ENCODE peak calls at places on chromosome 10, in seven cellular contexts. One of them, this sample, is unnamed.

GRCh38 chr10:133537551-133538545 is 10.7 kb downstream of the CYP2E1 start:
- DNase-seq in spleen: no peak
- DNase-seq in AG04450: no peak
- DNase-seq in prostate gland: no peak
- DNase-seq in AG09309: no peak
- DNase-seq in OCI-LY7: no peak
- DNase-seq in Peyer's patch: no peak
- DNase-seq in this sample: no peak

GRCh38 chr10:72832701-72833100 is 60.8 kb upstream of the OIT3 start:
- DNase-seq in AG04450: no peak
- DNase-seq in AG09309: no peak
- DNase-seq in Peyer's patch: no peak
- DNase-seq in prostate gland: no peak
- DNase-seq in spleen: no peak
- DNase-seq in OCI-LY7: no peak
- DNase-seq in this sample: no peak

GRCh38 chr10:112615269-112615668 is 168.3 kb downstream of the VTI1A start:
- DNase-seq in AG09309: no peak
- DNase-seq in prostate gland: no peak
- DNase-seq in Peyer's patch: no peak
- DNase-seq in spleen: no peak
- DNase-seq in OCI-LY7: no peak
- DNase-seq in AG04450: no peak
- DNase-seq in this sample: no peak

GRCh38 chr10:77925795-77926565 is 575 bp downstream of the DLG5 start:
- DNase-seq in prostate gland: peak; percentile 73
- DNase-seq in Peyer's patch: peak; percentile 81
- DNase-seq in OCI-LY7: no peak
- DNase-seq in AG09309: no peak
- DNase-seq in spleen: peak; percentile 80
- DNase-seq in AG04450: no peak
- DNase-seq in this sample: no peak

GRCh38 chr10:133162178-133162909 is 2.3 kb downstream of the KNDC1 start:
- DNase-seq in prostate gland: no peak
- DNase-seq in spleen: no peak
- DNase-seq in Peyer's patch: no peak
- DNase-seq in AG09309: no peak
- DNase-seq in OCI-LY7: no peak
- DNase-seq in AG04450: no peak
- DNase-seq in this sample: no peak

GRCh38 chr10:83580373-83581012 is 558.8 kb upstream of the GHITM start:
- DNase-seq in spleen: no peak
- DNase-seq in OCI-LY7: no peak
- DNase-seq in AG09309: no peak
- DNase-seq in Peyer's patch: no peak
- DNase-seq in AG04450: no peak
- DNase-seq in prostate gland: no peak
- DNase-seq in this sample: no peak

GRCh38 chr10:5595591-5596590 is 70.5 kb downstream of the ASB13 start:
- DNase-seq in prostate gland: no peak
- DNase-seq in OCI-LY7: no peak
- DNase-seq in Peyer's patch: no peak
- DNase-seq in AG04450: peak; percentile 55
- DNase-seq in AG09309: peak; percentile 71
- DNase-seq in spleen: no peak
- DNase-seq in this sample: peak; percentile 27

GRCh38 chr10:88553116-88553752 is 29.9 kb downstream of the RNLS start:
- DNase-seq in AG04450: peak; percentile 61
- DNase-seq in Peyer's patch: no peak
- DNase-seq in spleen: no peak
- DNase-seq in OCI-LY7: peak; percentile 77
- DNase-seq in AG09309: peak; percentile 82
- DNase-seq in prostate gland: peak; percentile 30
- DNase-seq in this sample: peak; percentile 40

GRCh38 chr10:125113661-125114388 is 46.5 kb downstream of the CTBP2 start:
- DNase-seq in Peyer's patch: peak; percentile 25
- DNase-seq in AG09309: peak; percentile 17
- DNase-seq in OCI-LY7: no peak
- DNase-seq in spleen: no peak
- DNase-seq in AG04450: no peak
- DNase-seq in prostate gland: no peak
- DNase-seq in this sample: no peak

GRCh38 chr10:79017882-79018550 is 50.8 kb upstream of the ZMIZ1 start:
- DNase-seq in spleen: peak; percentile 51
- DNase-seq in AG09309: no peak
- DNase-seq in AG04450: no peak
- DNase-seq in Peyer's patch: peak; percentile 6
- DNase-seq in OCI-LY7: no peak
- DNase-seq in prostate gland: no peak
- DNase-seq in this sample: no peak

GRCh38 chr10:125857185-125857760 is 23.8 kb downstream of the DHX32 start:
- DNase-seq in spleen: no peak
- DNase-seq in AG09309: no peak
- DNase-seq in Peyer's patch: no peak
- DNase-seq in prostate gland: no peak
- DNase-seq in OCI-LY7: no peak
- DNase-seq in AG04450: no peak
- DNase-seq in this sample: no peak

GRCh38 chr10:14779053-14779649 is 4.5 kb upstream of the FAM107B start:
- DNase-seq in AG09309: peak; percentile 3
- DNase-seq in AG04450: peak; percentile 59
- DNase-seq in OCI-LY7: no peak
- DNase-seq in Peyer's patch: no peak
- DNase-seq in spleen: no peak
- DNase-seq in prostate gland: no peak
- DNase-seq in this sample: no peak

GRCh38 chr10:6343321-6344010 is 140.7 kb downstream of the PFKFB3 start:
- DNase-seq in spleen: no peak
- DNase-seq in AG09309: no peak
- DNase-seq in OCI-LY7: no peak
- DNase-seq in Peyer's patch: no peak
- DNase-seq in prostate gland: no peak
- DNase-seq in AG04450: no peak
- DNase-seq in this sample: no peak

GRCh38 chr10:52316500-52316899 is 2.4 kb downstream of the DKK1 start:
- DNase-seq in Peyer's patch: no peak
- DNase-seq in AG09309: no peak
- DNase-seq in AG04450: no peak
- DNase-seq in prostate gland: no peak
- DNase-seq in OCI-LY7: no peak
- DNase-seq in spleen: no peak
- DNase-seq in this sample: no peak

GRCh38 chr10:52314822-52315552 is 906 bp downstream of the DKK1 start:
- DNase-seq in Peyer's patch: no peak
- DNase-seq in OCI-LY7: no peak
- DNase-seq in prostate gland: no peak
- DNase-seq in AG09309: no peak
- DNase-seq in AG04450: no peak
- DNase-seq in spleen: peak; percentile 81
- DNase-seq in this sample: no peak

GRCh38 chr10:52314007-52314821 is at the start of gene DKK1:
- DNase-seq in spleen: peak; percentile 88
- DNase-seq in prostate gland: peak; percentile 51
- DNase-seq in AG04450: no peak
- DNase-seq in Peyer's patch: peak; percentile 81
- DNase-seq in OCI-LY7: no peak
- DNase-seq in AG09309: peak; percentile 73
- DNase-seq in this sample: no peak

GRCh38 chr10:52318136-52318810 is 4.2 kb downstream of the DKK1 start:
- DNase-seq in AG09309: peak; percentile 76
- DNase-seq in AG04450: no peak
- DNase-seq in Peyer's patch: no peak
- DNase-seq in OCI-LY7: no peak
- DNase-seq in prostate gland: no peak
- DNase-seq in spleen: no peak
- DNase-seq in this sample: no peak

GRCh38 chr10:52316005-52316404 is 1.9 kb downstream of the DKK1 start:
- DNase-seq in AG09309: no peak
- DNase-seq in OCI-LY7: no peak
- DNase-seq in Peyer's patch: no peak
- DNase-seq in prostate gland: no peak
- DNase-seq in AG04450: no peak
- DNase-seq in spleen: no peak
- DNase-seq in this sample: no peak
- H3K4me3 ChIP-seq in AG09309: peak overlapping the region; percentile 61
- H3K4me3 ChIP-seq in OCI-LY7: no peak overlapping the region
- H3K4me3 ChIP-seq in Peyer's patch: no peak overlapping the region
- H3K4me3 ChIP-seq in prostate gland: no peak overlapping the region
- H3K4me3 ChIP-seq in AG04450: peak overlapping the region; percentile 95
- H3K4me3 ChIP-seq in spleen: no peak overlapping the region
- H3K4me3 ChIP-seq in this sample: no peak overlapping the region

GRCh38 chr10:104139221-104139620 is 17.2 kb downstream of the SFR1 start:
- DNase-seq in AG09309: no peak
- DNase-seq in spleen: no peak
- DNase-seq in Peyer's patch: no peak
- DNase-seq in AG04450: no peak
- DNase-seq in OCI-LY7: peak; percentile 42
- DNase-seq in prostate gland: no peak
- DNase-seq in this sample: no peak
- TF ChIP-seq CTCF in AG09309: peak; percentile 29
- TF ChIP-seq CTCF in spleen: no peak
- TF ChIP-seq CTCF in Peyer's patch: no peak
- TF ChIP-seq CTCF in AG04450: peak; percentile 59
- TF ChIP-seq CTCF in OCI-LY7: peak; percentile 87
- TF ChIP-seq CTCF in prostate gland: no peak
- TF ChIP-seq CTCF in this sample: peak; percentile 53

GRCh38 chr10:80694930-80695329 is 157.2 kb downstream of the SH2D4B start:
- DNase-seq in AG04450: no peak
- DNase-seq in AG09309: no peak
- DNase-seq in spleen: no peak
- DNase-seq in Peyer's patch: no peak
- DNase-seq in OCI-LY7: no peak
- DNase-seq in prostate gland: no peak
- DNase-seq in this sample: no peak
- H3K4me3 ChIP-seq in AG04450: no peak overlapping the region
- H3K4me3 ChIP-seq in AG09309: no peak overlapping the region
- H3K4me3 ChIP-seq in spleen: no peak overlapping the region
- H3K4me3 ChIP-seq in Peyer's patch: no peak overlapping the region
- H3K4me3 ChIP-seq in OCI-LY7: no peak overlapping the region
- H3K4me3 ChIP-seq in prostate gland: no peak overlapping the region
- H3K4me3 ChIP-seq in this sample: no peak overlapping the region

GRCh38 chr10:32911285-32912016 is 46.6 kb downstream of the ITGB1 start:
- DNase-seq in prostate gland: no peak
- DNase-seq in OCI-LY7: no peak
- DNase-seq in AG09309: no peak
- DNase-seq in Peyer's patch: no peak
- DNase-seq in AG04450: no peak
- DNase-seq in spleen: no peak
- DNase-seq in this sample: no peak
- TF ChIP-seq CTCF in prostate gland: no peak
- TF ChIP-seq CTCF in OCI-LY7: no peak
- TF ChIP-seq CTCF in AG09309: no peak
- TF ChIP-seq CTCF in Peyer's patch: no peak
- TF ChIP-seq CTCF in AG04450: no peak
- TF ChIP-seq CTCF in spleen: no peak
- TF ChIP-seq CTCF in this sample: no peak

DNA sequence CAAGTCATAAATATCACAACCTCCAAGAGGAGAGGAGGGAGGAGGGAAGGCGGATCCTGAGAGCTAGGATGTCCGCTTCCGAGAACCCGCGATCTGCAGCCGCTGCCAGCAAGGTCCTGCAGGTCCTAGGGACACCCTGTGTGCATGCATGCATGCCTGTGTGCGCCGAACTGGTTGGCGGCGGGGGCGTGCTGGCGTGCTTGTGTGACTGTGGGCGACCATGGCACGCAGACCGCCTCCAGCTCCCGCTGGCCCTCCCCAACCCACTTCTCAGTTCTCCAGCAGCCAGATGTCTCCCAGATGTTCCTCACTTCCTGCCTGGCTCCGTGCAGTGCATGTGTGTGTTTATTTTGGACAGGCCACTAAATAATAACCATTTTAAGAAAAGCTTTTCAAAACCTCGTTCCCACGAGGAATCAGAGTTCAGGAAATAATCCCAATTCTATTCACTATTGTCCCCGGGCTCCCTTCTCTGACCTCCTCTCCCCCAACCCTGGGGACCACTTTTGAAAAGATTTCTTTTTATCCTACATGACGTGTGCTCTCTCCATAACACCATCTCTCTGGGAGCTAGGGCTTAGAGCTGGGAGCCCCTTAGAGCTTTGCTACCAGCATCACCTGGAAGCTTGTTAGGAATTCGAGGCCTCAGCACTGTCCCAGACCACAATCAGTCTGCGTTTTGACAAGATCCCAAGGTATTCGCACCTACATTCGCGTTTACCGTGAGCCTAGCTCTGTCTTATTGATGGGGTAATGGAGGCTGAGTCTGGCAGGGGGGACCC is 32.5 kb downstream of the UNC5B start:
- DNase-seq in AG09309: peak; percentile 90
- DNase-seq in spleen: no peak
- DNase-seq in prostate gland: peak; percentile 39
- DNase-seq in OCI-LY7: no peak
- DNase-seq in Peyer's patch: peak; percentile 68
- DNase-seq in AG04450: peak; percentile 84
- DNase-seq in this sample: no peak
- H3K4me3 ChIP-seq in AG09309: peak overlapping the region; percentile 17
- H3K4me3 ChIP-seq in spleen: no peak overlapping the region
- H3K4me3 ChIP-seq in prostate gland: no peak overlapping the region
- H3K4me3 ChIP-seq in OCI-LY7: no peak overlapping the region
- H3K4me3 ChIP-seq in Peyer's patch: peak overlapping the region; percentile 21
- H3K4me3 ChIP-seq in AG04450: peak overlapping the region; percentile 55
- H3K4me3 ChIP-seq in this sample: no peak overlapping the region

GRCh38 chr10:121070671-121071070 is 219.5 kb downstream of the WDR11 start:
- DNase-seq in spleen: no peak
- DNase-seq in AG09309: no peak
- DNase-seq in prostate gland: peak; percentile 46
- DNase-seq in OCI-LY7: no peak
- DNase-seq in Peyer's patch: no peak
- DNase-seq in AG04450: no peak
- DNase-seq in this sample: no peak

GRCh38 chr10:121065330-121065729 is 214.2 kb downstream of the WDR11 start:
- DNase-seq in AG09309: no peak
- DNase-seq in prostate gland: no peak
- DNase-seq in Peyer's patch: no peak
- DNase-seq in spleen: no peak
- DNase-seq in OCI-LY7: no peak
- DNase-seq in AG04450: no peak
- DNase-seq in this sample: no peak

GRCh38 chr10:121069061-121069850 is 218.1 kb downstream of the WDR11 start:
- DNase-seq in AG04450: no peak
- DNase-seq in prostate gland: no peak
- DNase-seq in spleen: no peak
- DNase-seq in AG09309: no peak
- DNase-seq in Peyer's patch: no peak
- DNase-seq in OCI-LY7: no peak
- DNase-seq in this sample: no peak

GRCh38 chr10:121073743-121074142 is 222.6 kb downstream of the WDR11 start:
- DNase-seq in prostate gland: no peak
- DNase-seq in Peyer's patch: no peak
- DNase-seq in spleen: no peak
- DNase-seq in AG09309: no peak
- DNase-seq in OCI-LY7: no peak
- DNase-seq in AG04450: no peak
- DNase-seq in this sample: no peak

GRCh38 chr10:121070257-121070656 is 219.1 kb downstream of the WDR11 start:
- DNase-seq in AG09309: no peak
- DNase-seq in OCI-LY7: peak; percentile 13
- DNase-seq in prostate gland: no peak
- DNase-seq in Peyer's patch: no peak
- DNase-seq in spleen: no peak
- DNase-seq in AG04450: no peak
- DNase-seq in this sample: no peak
- TF ChIP-seq CTCF in AG09309: no peak
- TF ChIP-seq CTCF in OCI-LY7: peak; percentile 70
- TF ChIP-seq CTCF in prostate gland: peak; percentile 11
- TF ChIP-seq CTCF in Peyer's patch: no peak
- TF ChIP-seq CTCF in spleen: no peak
- TF ChIP-seq CTCF in AG04450: no peak
- TF ChIP-seq CTCF in this sample: peak; percentile 56

This sample was measured in epithelial cell of proximal tubule.